ENCODE peak calls at places on chromosomes 3 and 15, in five cellular contexts. One of them, this sample, is unnamed.

GRCh38 chr3:195173696-195174095 is 97.3 kb downstream of the XXYLT1 start:
- DNase-seq in EH: peak; percentile 23
- DNase-seq in CD8-positive, alpha-beta T cell: no peak
- DNase-seq in smooth muscle cell of the brain vasculature: no peak
- DNase-seq in Ammon's horn: no peak
- DNase-seq in this sample: no peak

GRCh38 chr3:72663429-72663828 is 184.8 kb downstream of the SHQ1 start:
- DNase-seq in CD8-positive, alpha-beta T cell: no peak
- DNase-seq in Ammon's horn: peak; percentile 91
- DNase-seq in smooth muscle cell of the brain vasculature: no peak
- DNase-seq in EH: no peak
- DNase-seq in this sample: no peak

GRCh38 chr3:111998661-111999641 is at the start of gene TAGLN3:
- DNase-seq in smooth muscle cell of the brain vasculature: no peak
- DNase-seq in EH: peak; percentile 32
- DNase-seq in CD8-positive, alpha-beta T cell: no peak
- DNase-seq in Ammon's horn: peak; percentile 86
- DNase-seq in this sample: peak; percentile 88

GRCh38 chr15:74460298-74460697 is 662 bp downstream of the UBL7 start:
- DNase-seq in CD8-positive, alpha-beta T cell: no peak
- DNase-seq in smooth muscle cell of the brain vasculature: no peak
- DNase-seq in EH: no peak
- DNase-seq in Ammon's horn: no peak
- DNase-seq in this sample: no peak

GRCh38 chr3:9762871-9763270 is 6.9 kb downstream of the CAMK1 start:
- DNase-seq in CD8-positive, alpha-beta T cell: no peak
- DNase-seq in smooth muscle cell of the brain vasculature: no peak
- DNase-seq in Ammon's horn: no peak
- DNase-seq in EH: no peak
- DNase-seq in this sample: no peak

GRCh38 chr3:13416002-13416793 is 3.9 kb downstream of the NUP210 start:
- DNase-seq in Ammon's horn: no peak
- DNase-seq in smooth muscle cell of the brain vasculature: no peak
- DNase-seq in EH: no peak
- DNase-seq in CD8-positive, alpha-beta T cell: no peak
- DNase-seq in this sample: peak; percentile 11

GRCh38 chr15:74302821-74303359 is 64.6 kb downstream of the CYP11A1 start:
- DNase-seq in EH: peak; percentile 41
- DNase-seq in CD8-positive, alpha-beta T cell: no peak
- DNase-seq in smooth muscle cell of the brain vasculature: no peak
- DNase-seq in Ammon's horn: peak; percentile 32
- DNase-seq in this sample: peak; percentile 26

GRCh38 chr3:64921666-64922065 is 233.9 kb upstream of the ADAMTS9 start:
- DNase-seq in Ammon's horn: no peak
- DNase-seq in smooth muscle cell of the brain vasculature: no peak
- DNase-seq in EH: no peak
- DNase-seq in CD8-positive, alpha-beta T cell: no peak
- DNase-seq in this sample: no peak

GRCh38 chr15:79010278-79010677 is 65.4 kb upstream of the CTSH start:
- DNase-seq in smooth muscle cell of the brain vasculature: no peak
- DNase-seq in CD8-positive, alpha-beta T cell: no peak
- DNase-seq in EH: no peak
- DNase-seq in Ammon's horn: no peak
- DNase-seq in this sample: no peak

GRCh38 chr15:70111203-70112017 is 13.7 kb upstream of the TLE3 start:
- DNase-seq in CD8-positive, alpha-beta T cell: no peak
- DNase-seq in EH: peak; percentile 76
- DNase-seq in Ammon's horn: peak; percentile 88
- DNase-seq in smooth muscle cell of the brain vasculature: peak; percentile 45
- DNase-seq in this sample: peak; percentile 64

GRCh38 chr3:171841620-171842000 is 1.5 kb upstream of the TMEM212 start:
- DNase-seq in Ammon's horn: no peak
- DNase-seq in CD8-positive, alpha-beta T cell: no peak
- DNase-seq in EH: peak; percentile 45
- DNase-seq in smooth muscle cell of the brain vasculature: no peak
- DNase-seq in this sample: no peak

GRCh38 chr15:74809242-74809641 is 3.4 kb upstream of the LMAN1L start:
- DNase-seq in EH: no peak
- DNase-seq in smooth muscle cell of the brain vasculature: no peak
- DNase-seq in Ammon's horn: no peak
- DNase-seq in CD8-positive, alpha-beta T cell: no peak
- DNase-seq in this sample: no peak

GRCh38 chr3:58414538-58415197 is 19.0 kb downstream of the PDHB start:
- DNase-seq in Ammon's horn: peak; percentile 63
- DNase-seq in CD8-positive, alpha-beta T cell: no peak
- DNase-seq in smooth muscle cell of the brain vasculature: peak; percentile 40
- DNase-seq in EH: peak; percentile 70
- DNase-seq in this sample: peak; percentile 73

GRCh38 chr15:50911641-50912040 is 3.2 kb downstream of the AP4E1 start:
- DNase-seq in smooth muscle cell of the brain vasculature: peak; percentile 24
- DNase-seq in CD8-positive, alpha-beta T cell: no peak
- DNase-seq in EH: no peak
- DNase-seq in Ammon's horn: peak; percentile 4
- DNase-seq in this sample: no peak

GRCh38 chr3:115680802-115681345 is 57.6 kb downstream of the GAP43 start:
- DNase-seq in CD8-positive, alpha-beta T cell: no peak
- DNase-seq in smooth muscle cell of the brain vasculature: no peak
- DNase-seq in Ammon's horn: no peak
- DNase-seq in EH: no peak
- DNase-seq in this sample: no peak

This sample was measured in G401.